ENCODE peak calls at places on chromosomes 3 and 15, in ten cellular contexts. One of them, this sample, is unnamed.

GRCh38 chr15:98904466-98905048 is 103.0 kb downstream of the PGPEP1L start:
- DNase-seq in astrocyte: peak; percentile 51
- DNase-seq in psoas muscle: no peak
- DNase-seq in gastrocnemius medialis: no peak
- DNase-seq in neuronal stem cell: no peak
- DNase-seq in esophagus muscularis mucosa: no peak
- DNase-seq in ovary: no peak
- DNase-seq in RWPE2: no peak
- DNase-seq in Panc1: no peak
- DNase-seq in hepatocyte: peak; percentile 53
- DNase-seq in this sample: no peak

GRCh38 chr3:64224826-64225606 is at the start of gene PRICKLE2:
- DNase-seq in astrocyte: peak; percentile 90
- DNase-seq in psoas muscle: peak; percentile 77
- DNase-seq in gastrocnemius medialis: peak; percentile 37
- DNase-seq in neuronal stem cell: peak; percentile 67
- DNase-seq in esophagus muscularis mucosa: peak; percentile 92
- DNase-seq in ovary: peak; percentile 82
- DNase-seq in RWPE2: no peak
- DNase-seq in Panc1: no peak
- DNase-seq in hepatocyte: peak; percentile 56
- DNase-seq in this sample: no peak

GRCh38 chr15:40901053-40901443 is 6.8 kb downstream of the VPS18 start:
- DNase-seq in astrocyte: no peak
- DNase-seq in psoas muscle: no peak
- DNase-seq in gastrocnemius medialis: no peak
- DNase-seq in neuronal stem cell: no peak
- DNase-seq in esophagus muscularis mucosa: no peak
- DNase-seq in ovary: no peak
- DNase-seq in RWPE2: no peak
- DNase-seq in Panc1: no peak
- DNase-seq in hepatocyte: no peak
- DNase-seq in this sample: no peak

GRCh38 chr3:141659821-141660597 is 78.1 kb upstream of the RNF7 start:
- DNase-seq in astrocyte: peak; percentile 33
- DNase-seq in psoas muscle: peak; percentile 72
- DNase-seq in gastrocnemius medialis: no peak
- DNase-seq in neuronal stem cell: peak; percentile 47
- DNase-seq in esophagus muscularis mucosa: no peak
- DNase-seq in ovary: peak; percentile 49
- DNase-seq in RWPE2: no peak
- DNase-seq in Panc1: no peak
- DNase-seq in hepatocyte: peak; percentile 79
- DNase-seq in this sample: no peak

GRCh38 chr3:21938267-21938681 is 187.3 kb upstream of the ZNF385D start:
- DNase-seq in astrocyte: no peak
- DNase-seq in psoas muscle: no peak
- DNase-seq in gastrocnemius medialis: peak; percentile 5
- DNase-seq in neuronal stem cell: no peak
- DNase-seq in esophagus muscularis mucosa: no peak
- DNase-seq in ovary: no peak
- DNase-seq in RWPE2: no peak
- DNase-seq in Panc1: no peak
- DNase-seq in hepatocyte: no peak
- DNase-seq in this sample: no peak

GRCh38 chr3:193998628-193999027 is 137.3 kb upstream of the HES1 start:
- DNase-seq in astrocyte: no peak
- DNase-seq in psoas muscle: no peak
- DNase-seq in gastrocnemius medialis: no peak
- DNase-seq in neuronal stem cell: no peak
- DNase-seq in esophagus muscularis mucosa: no peak
- DNase-seq in ovary: no peak
- DNase-seq in RWPE2: no peak
- DNase-seq in Panc1: no peak
- DNase-seq in hepatocyte: no peak
- DNase-seq in this sample: no peak

GRCh38 chr3:15610083-15610482 is 8.5 kb downstream of the BTD start:
- DNase-seq in astrocyte: peak; percentile 43
- DNase-seq in psoas muscle: peak; percentile 74
- DNase-seq in gastrocnemius medialis: peak; percentile 92
- DNase-seq in neuronal stem cell: no peak
- DNase-seq in esophagus muscularis mucosa: no peak
- DNase-seq in ovary: peak; percentile 42
- DNase-seq in RWPE2: peak; percentile 61
- DNase-seq in Panc1: no peak
- DNase-seq in hepatocyte: peak; percentile 39
- DNase-seq in this sample: no peak

GRCh38 chr15:88630141-88630721 is 8.6 kb upstream of the ISG20 start:
- DNase-seq in astrocyte: no peak
- DNase-seq in psoas muscle: no peak
- DNase-seq in gastrocnemius medialis: no peak
- DNase-seq in neuronal stem cell: no peak
- DNase-seq in esophagus muscularis mucosa: no peak
- DNase-seq in ovary: no peak
- DNase-seq in RWPE2: peak; percentile 85
- DNase-seq in Panc1: no peak
- DNase-seq in hepatocyte: no peak
- DNase-seq in this sample: peak; percentile 59

GRCh38 chr3:186937017-186937875 is 6.9 kb downstream of the ST6GAL1 start:
- DNase-seq in astrocyte: no peak
- DNase-seq in psoas muscle: no peak
- DNase-seq in gastrocnemius medialis: no peak
- DNase-seq in neuronal stem cell: no peak
- DNase-seq in esophagus muscularis mucosa: no peak
- DNase-seq in ovary: no peak
- DNase-seq in RWPE2: no peak
- DNase-seq in Panc1: no peak
- DNase-seq in hepatocyte: no peak
- DNase-seq in this sample: no peak

GRCh38 chr15:89785771-89786135 is 9.6 kb downstream of the MESP2 start:
- DNase-seq in astrocyte: peak; percentile 39
- DNase-seq in psoas muscle: no peak
- DNase-seq in gastrocnemius medialis: no peak
- DNase-seq in neuronal stem cell: no peak
- DNase-seq in esophagus muscularis mucosa: no peak
- DNase-seq in ovary: no peak
- DNase-seq in RWPE2: no peak
- DNase-seq in Panc1: no peak
- DNase-seq in hepatocyte: no peak
- DNase-seq in this sample: no peak

GRCh38 chr3:152621006-152621868 is 213.7 kb upstream of the P2RY1 start:
- DNase-seq in astrocyte: peak; percentile 28
- DNase-seq in psoas muscle: no peak
- DNase-seq in gastrocnemius medialis: no peak
- DNase-seq in neuronal stem cell: no peak
- DNase-seq in esophagus muscularis mucosa: no peak
- DNase-seq in ovary: no peak
- DNase-seq in RWPE2: no peak
- DNase-seq in Panc1: no peak
- DNase-seq in hepatocyte: peak; percentile 19
- DNase-seq in this sample: no peak

GRCh38 chr3:173958805-173959204 is 561.3 kb downstream of the NLGN1 start:
- DNase-seq in astrocyte: no peak
- DNase-seq in psoas muscle: no peak
- DNase-seq in gastrocnemius medialis: no peak
- DNase-seq in neuronal stem cell: no peak
- DNase-seq in esophagus muscularis mucosa: no peak
- DNase-seq in ovary: no peak
- DNase-seq in RWPE2: peak; percentile 29
- DNase-seq in Panc1: no peak
- DNase-seq in hepatocyte: no peak
- DNase-seq in this sample: no peak

GRCh38 chr15:74612677-74613076 is 3.0 kb upstream of the CLK3 start:
- DNase-seq in astrocyte: no peak
- DNase-seq in psoas muscle: no peak
- DNase-seq in gastrocnemius medialis: no peak
- DNase-seq in neuronal stem cell: no peak
- DNase-seq in esophagus muscularis mucosa: no peak
- DNase-seq in ovary: no peak
- DNase-seq in RWPE2: no peak
- DNase-seq in Panc1: no peak
- DNase-seq in hepatocyte: no peak
- DNase-seq in this sample: no peak

GRCh38 chr3:31035681-31036080 is 141.2 kb upstream of the GADL1 start:
- DNase-seq in astrocyte: peak; percentile 86
- DNase-seq in psoas muscle: no peak
- DNase-seq in gastrocnemius medialis: no peak
- DNase-seq in neuronal stem cell: no peak
- DNase-seq in esophagus muscularis mucosa: no peak
- DNase-seq in ovary: no peak
- DNase-seq in RWPE2: no peak
- DNase-seq in Panc1: no peak
- DNase-seq in hepatocyte: no peak
- DNase-seq in this sample: no peak

GRCh38 chr15:96093063-96093462 is 237.4 kb upstream of the NR2F2 start:
- DNase-seq in astrocyte: peak; percentile 12
- DNase-seq in psoas muscle: no peak
- DNase-seq in gastrocnemius medialis: no peak
- DNase-seq in neuronal stem cell: no peak
- DNase-seq in esophagus muscularis mucosa: no peak
- DNase-seq in ovary: no peak
- DNase-seq in RWPE2: no peak
- DNase-seq in Panc1: no peak
- DNase-seq in hepatocyte: no peak
- DNase-seq in this sample: no peak

GRCh38 chr3:141109761-141110160 is 58.6 kb downstream of the SPSB4 start:
- DNase-seq in astrocyte: no peak
- DNase-seq in psoas muscle: no peak
- DNase-seq in gastrocnemius medialis: no peak
- DNase-seq in neuronal stem cell: no peak
- DNase-seq in esophagus muscularis mucosa: no peak
- DNase-seq in ovary: no peak
- DNase-seq in RWPE2: no peak
- DNase-seq in Panc1: no peak
- DNase-seq in hepatocyte: no peak
- DNase-seq in this sample: no peak

GRCh38 chr3:171980578-171981270 is 58.7 kb upstream of the FNDC3B start:
- DNase-seq in astrocyte: peak; percentile 55
- DNase-seq in psoas muscle: no peak
- DNase-seq in gastrocnemius medialis: no peak
- DNase-seq in neuronal stem cell: no peak
- DNase-seq in esophagus muscularis mucosa: no peak
- DNase-seq in ovary: no peak
- DNase-seq in RWPE2: no peak
- DNase-seq in Panc1: no peak
- DNase-seq in hepatocyte: no peak
- DNase-seq in this sample: no peak

GRCh38 chr15:92733934-92734521 is 78.5 kb upstream of the FAM174B start:
- DNase-seq in astrocyte: peak; percentile 44
- DNase-seq in psoas muscle: peak; percentile 20
- DNase-seq in gastrocnemius medialis: no peak
- DNase-seq in neuronal stem cell: no peak
- DNase-seq in esophagus muscularis mucosa: no peak
- DNase-seq in ovary: no peak
- DNase-seq in RWPE2: no peak
- DNase-seq in Panc1: no peak
- DNase-seq in hepatocyte: peak; percentile 26
- DNase-seq in this sample: no peak

DNA sequence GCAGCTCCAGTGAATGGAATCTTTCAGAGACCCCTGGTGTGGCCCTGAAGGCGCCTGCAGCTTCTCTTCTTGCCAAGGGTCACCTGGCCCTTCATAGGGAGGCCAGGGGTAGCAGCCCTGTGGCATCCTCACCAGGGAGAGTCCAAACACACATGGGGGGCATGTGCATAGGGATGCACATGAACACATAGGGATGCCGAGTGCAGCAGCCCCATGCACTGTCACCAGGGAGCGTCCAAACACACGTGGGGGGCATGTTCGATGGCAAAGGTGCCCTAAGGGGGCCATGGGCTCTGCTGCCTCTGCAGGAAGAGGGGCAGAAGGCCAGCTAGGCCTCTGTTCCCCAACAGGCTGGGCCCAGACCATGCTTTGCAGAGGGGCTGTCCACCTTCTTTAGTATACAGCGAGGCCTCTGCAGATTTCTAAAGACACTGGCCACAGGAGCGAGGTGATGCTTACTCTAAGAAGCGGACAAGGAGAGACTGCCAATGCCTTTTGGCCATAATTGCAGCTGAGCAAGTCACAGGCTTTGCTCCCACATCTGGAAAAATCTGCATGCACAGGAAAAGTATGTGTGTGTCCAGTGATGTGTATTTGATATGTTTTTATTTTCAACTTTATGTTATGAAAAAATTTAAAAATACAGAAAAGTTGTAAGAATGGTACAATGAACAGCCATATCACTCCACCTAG is 20.9 kb downstream of the ANAPC13 start:
- DNase-seq in astrocyte: no peak
- DNase-seq in psoas muscle: no peak
- DNase-seq in gastrocnemius medialis: no peak
- DNase-seq in neuronal stem cell: no peak
- DNase-seq in esophagus muscularis mucosa: no peak
- DNase-seq in ovary: peak; percentile 30
- DNase-seq in RWPE2: no peak
- DNase-seq in Panc1: no peak
- DNase-seq in hepatocyte: no peak
- DNase-seq in this sample: no peak
- H3K27ac ChIP-seq in astrocyte: peak overlapping the region; percentile 97
- H3K27ac ChIP-seq in psoas muscle: peak overlapping the region; percentile 58
- H3K27ac ChIP-seq in gastrocnemius medialis: peak overlapping the region; percentile 37
- H3K27ac ChIP-seq in neuronal stem cell: peak overlapping the region; percentile 96
- H3K27ac ChIP-seq in esophagus muscularis mucosa: peak overlapping the region; percentile 75
- H3K27ac ChIP-seq in ovary: peak overlapping the region; percentile 46
- H3K27ac ChIP-seq in RWPE2: no peak overlapping the region
- H3K27ac ChIP-seq in Panc1: no peak overlapping the region
- H3K27ac ChIP-seq in hepatocyte: peak overlapping the region; percentile 60
- H3K27ac ChIP-seq in this sample: no peak overlapping the region

GRCh38 chr3:25442486-25442885 is 14.4 kb downstream of the RARB start:
- DNase-seq in astrocyte: no peak
- DNase-seq in psoas muscle: no peak
- DNase-seq in gastrocnemius medialis: no peak
- DNase-seq in neuronal stem cell: no peak
- DNase-seq in esophagus muscularis mucosa: no peak
- DNase-seq in ovary: no peak
- DNase-seq in RWPE2: no peak
- DNase-seq in Panc1: no peak
- DNase-seq in hepatocyte: no peak
- DNase-seq in this sample: no peak
- H3K36me3 ChIP-seq in astrocyte: no peaks in the 10 kb centered on the region
- H3K36me3 ChIP-seq in psoas muscle: no peaks in the 10 kb centered on the region
- H3K36me3 ChIP-seq in gastrocnemius medialis: no peaks in the 10 kb centered on the region
- H3K36me3 ChIP-seq in neuronal stem cell: no peaks in the 10 kb centered on the region
- H3K36me3 ChIP-seq in esophagus muscularis mucosa: no peaks in the 10 kb centered on the region
- H3K36me3 ChIP-seq in ovary: no peaks in the 10 kb centered on the region
- H3K36me3 ChIP-seq in RWPE2: no peaks in the 10 kb centered on the region
- H3K36me3 ChIP-seq in Panc1: no peaks in the 10 kb centered on the region
- H3K36me3 ChIP-seq in hepatocyte: no peaks in the 10 kb centered on the region
- H3K36me3 ChIP-seq in this sample: no peaks in the 10 kb centered on the region

GRCh38 chr3:93904568-93904967 is 69.1 kb downstream of the PROS1 start:
- DNase-seq in astrocyte: no peak
- DNase-seq in psoas muscle: no peak
- DNase-seq in gastrocnemius medialis: no peak
- DNase-seq in neuronal stem cell: no peak
- DNase-seq in esophagus muscularis mucosa: no peak
- DNase-seq in ovary: no peak
- DNase-seq in RWPE2: no peak
- DNase-seq in Panc1: no peak
- DNase-seq in hepatocyte: no peak
- DNase-seq in this sample: no peak
- H3K9me3 ChIP-seq in astrocyte: no peaks in the 10 kb centered on the region
- H3K9me3 ChIP-seq in psoas muscle: no peaks in the 10 kb centered on the region
- H3K9me3 ChIP-seq in gastrocnemius medialis: no peaks in the 10 kb centered on the region
- H3K9me3 ChIP-seq in neuronal stem cell: peaks cover 4% of the 10 kb centered on the region
- H3K9me3 ChIP-seq in esophagus muscularis mucosa: no peaks in the 10 kb centered on the region
- H3K9me3 ChIP-seq in ovary: peaks cover 6% of the 10 kb centered on the region
- H3K9me3 ChIP-seq in RWPE2: no peaks in the 10 kb centered on the region
- H3K9me3 ChIP-seq in Panc1: no peaks in the 10 kb centered on the region
- H3K9me3 ChIP-seq in hepatocyte: no peaks in the 10 kb centered on the region
- H3K9me3 ChIP-seq in this sample: no peaks in the 10 kb centered on the region

GRCh38 chr15:78811124-78811824 is at the start of gene ADAMTS7:
- DNase-seq in astrocyte: peak; percentile 46
- DNase-seq in psoas muscle: peak; percentile 83
- DNase-seq in gastrocnemius medialis: peak; percentile 25
- DNase-seq in neuronal stem cell: peak; percentile 80
- DNase-seq in esophagus muscularis mucosa: no peak
- DNase-seq in ovary: peak; percentile 81
- DNase-seq in RWPE2: no peak
- DNase-seq in Panc1: no peak
- DNase-seq in hepatocyte: peak; percentile 88
- DNase-seq in this sample: peak; percentile 81
- H3K27ac ChIP-seq in astrocyte: no peak within 1 kb of the TSS
- H3K27ac ChIP-seq in psoas muscle: peak within 1 kb of the TSS; percentile 53
- H3K27ac ChIP-seq in gastrocnemius medialis: peak within 1 kb of the TSS; percentile 63
- H3K27ac ChIP-seq in neuronal stem cell: peak within 1 kb of the TSS; percentile 84
- H3K27ac ChIP-seq in esophagus muscularis mucosa: peak within 1 kb of the TSS; percentile 83
- H3K27ac ChIP-seq in ovary: peak within 1 kb of the TSS; percentile 73
- H3K27ac ChIP-seq in RWPE2: peak within 1 kb of the TSS; percentile 34
- H3K27ac ChIP-seq in Panc1: no peak within 1 kb of the TSS
- H3K27ac ChIP-seq in hepatocyte: peak within 1 kb of the TSS; percentile 90
- H3K27ac ChIP-seq in this sample: peak within 1 kb of the TSS; percentile 83